ENCODE peak calls at places on chromosomes 7 and 10, in ten cellular contexts. A, Q, E, J, X, D, W, L, P and M are unnamed samples.

GRCh38 chr7:134520130-134520529 is 7.2 kb upstream of the AKR1B10 start:
- DNase-seq in A (no peak), D (peak), W (no peak), L (no peak), X (no peak), E (no peak), Q (no peak), P (no peak), J (no peak), M (no peak)

GRCh38 chr10:71766717-71767419 is 6.5 kb downstream of the VSIR start:
- DNase-seq in E (no peak), Q (peak), X (no peak), A (peak), W (no peak), P (no peak), D (peak), J (no peak), L (peak), M (peak)

GRCh38 chr7:105125745-105126144 is 111.7 kb downstream of the KMT2E start:
- DNase-seq in J (no peak), E (no peak), A (no peak), W (no peak), X (no peak), Q (no peak), D (no peak), P (no peak), L (no peak), M (no peak)

GRCh38 chr7:56009695-56010094 is 41.5 kb downstream of the PSPH start:
- DNase-seq in J (no peak), X (no peak), Q (no peak), D (no peak), P (no peak), L (no peak), E (peak), W (no peak), A (peak), M (no peak)

GRCh38 chr7:1579481-1580421 is 9.9 kb upstream of the PSMG3 start:
- DNase-seq in W (peak), X (peak), E (peak), A (peak), J (peak), P (peak), Q (peak), L (peak), D (peak), M (peak)

GRCh38 chr7:46811529-46811928 is 770.4 kb downstream of the TNS3 start:
- DNase-seq in D (peak), W (no peak), Q (no peak), X (no peak), A (no peak), L (peak), E (no peak), P (no peak), J (no peak), M (peak)

GRCh38 chr7:107594961-107595737 is 15.1 kb downstream of the BCAP29 start:
- DNase-seq in D (peak), A (no peak), Q (peak), E (no peak), J (no peak), X (no peak), P (no peak), W (no peak), L (no peak), M (peak)

GRCh38 chr10:103598654-103599115 is 105.2 kb downstream of the NEURL1 start:
- DNase-seq in W (no peak), J (no peak), L (peak), D (peak), Q (peak), A (peak), P (no peak), X (no peak), E (peak), M (peak)

GRCh38 chr7:142519790-142520078 is 229.5 kb upstream of the PRSS1 start:
- DNase-seq in A (no peak), X (no peak), Q (no peak), D (no peak), W (no peak), J (no peak), E (no peak), L (no peak), P (no peak), M (no peak)

GRCh38 chr10:31194986-31195385 is 124.0 kb upstream of the ZEB1 start:
- DNase-seq in X (no peak), A (no peak), P (no peak), W (no peak), D (peak), J (no peak), E (no peak), Q (peak), L (no peak), M (peak)

GRCh38 chr7:33961948-33962347 is 56.6 kb downstream of the BMPER start:
- DNase-seq in D (no peak), J (no peak), A (no peak), E (no peak), P (no peak), W (no peak), Q (no peak), L (no peak), X (no peak), M (no peak)

GRCh38 chr7:28623105-28623730 is 210.9 kb downstream of the CREB5 start:
- DNase-seq in P (no peak), L (no peak), A (no peak), Q (no peak), E (no peak), X (no peak), D (peak), J (no peak), W (no peak), M (peak)

GRCh38 chr7:101164071-101164840 is 1.1 kb downstream of the VGF start:
- DNase-seq in P (no peak), E (no peak), A (no peak), Q (peak), W (no peak), L (peak), X (no peak), J (no peak), D (peak), M (no peak)

GRCh38 chr7:37032258-37032601 is 307.9 kb upstream of the AOAH start:
- DNase-seq in J (no peak), W (no peak), D (no peak), L (no peak), E (no peak), Q (no peak), A (no peak), X (no peak), P (no peak), M (no peak)

GRCh38 chr10:115827180-115827579 is 445.8 kb downstream of the GFRA1 start:
- DNase-seq in J (no peak), X (no peak), E (no peak), D (no peak), P (no peak), A (no peak), Q (no peak), W (no peak), L (peak), M (no peak)

GRCh38 chr10:127186846-127187245 is 9.5 kb downstream of the INSYN2A start:
- DNase-seq in Q (no peak), J (no peak), W (no peak), P (no peak), E (no peak), A (no peak), X (no peak), L (no peak), D (peak), M (no peak)

GRCh38 chr10:21173433-21173963 is 276.4 kb upstream of the NEBL start:
- DNase-seq in A (no peak), Q (peak), W (no peak), L (peak), D (no peak), P (no peak), E (peak), X (peak), J (no peak), M (no peak)

GRCh38 chr7:124058515-124058914 is 25.6 kb upstream of the TMEM229A start:
- DNase-seq in W (no peak), E (no peak), J (no peak), D (no peak), L (no peak), A (no peak), Q (no peak), P (no peak), X (no peak), M (no peak)

GRCh38 chr7:107150375-107151073 is 18.3 kb upstream of the HBP1 start:
- DNase-seq in A (peak), P (peak), Q (no peak), X (peak), J (peak), D (peak), L (peak), W (peak), E (peak), M (peak)

GRCh38 chr7:70459546-70459945 is 672.4 kb upstream of the GALNT17 start:
- DNase-seq in Q (peak), E (no peak), L (no peak), W (no peak), A (no peak), J (no peak), P (no peak), D (no peak), X (no peak), M (no peak)

GRCh38 chr10:11435621-11436020 is 175.8 kb downstream of the USP6NL start:
- DNase-seq in J (no peak), A (no peak), D (no peak), E (no peak), P (no peak), X (peak), L (no peak), W (no peak), Q (no peak), M (no peak)

GRCh38 chr7:30971440-30971839 is 7.7 kb downstream of the GHRHR start:
- DNase-seq in D (no peak), X (no peak), L (no peak), A (peak), J (no peak), W (no peak), E (no peak), Q (no peak), P (no peak), M (no peak)